ENCODE peak calls at places on chromosome 1, in six cellular contexts. T is SK-N-MC; Q is bronchial epithelial cell; H is central memory CD8-positive, alpha-beta T cell; X is NCI-H1105 treated with DMSO at 0.1 percent for 48 hours; G is cardiac septum. F is an unnamed sample.

GRCh38 chr1:1477206-1477605 is 5.6 kb downstream of the ATAD3B start:
- DNase-seq in Q (no peak), H (no peak), X (no peak), G (no peak), T (no peak), F (no peak)

GRCh38 chr1:50183734-50184133 is 75.0 kb downstream of the ELAVL4 start:
- DNase-seq in X (peak; percentile 16), G (no peak), T (no peak), H (no peak), Q (no peak), F (no peak)

GRCh38 chr1:193181526-193181925 is 4.9 kb downstream of the B3GALT2 start:
- DNase-seq in Q (no peak), G (no peak), T (no peak), H (no peak), X (no peak), F (no peak)

GRCh38 chr1:44212355-44213221 is 683 bp upstream of the DMAP1 start:
- DNase-seq in Q (peak; percentile 47), H (peak; percentile 26), T (no peak), G (no peak), X (no peak), F (no peak)

GRCh38 chr1:230878584-230878975 is 10.3 kb upstream of the C1orf198 start:
- DNase-seq in Q (no peak), H (no peak), T (peak; percentile 64), G (no peak), X (no peak), F (no peak)

GRCh38 chr1:227759345-227760300 is 24.4 kb downstream of the SNAP47 start:
- DNase-seq in T (no peak), Q (peak; percentile 79), G (no peak), X (no peak), H (no peak), F (no peak)

GRCh38 chr1:107590895-107591622 is 373.9 kb downstream of the VAV3 start:
- DNase-seq in H (no peak), G (no peak), Q (no peak), X (no peak), T (no peak), F (no peak)

GRCh38 chr1:18941221-18942141 is 15.0 kb downstream of the IFFO2 start:
- DNase-seq in H (no peak), X (no peak), Q (peak; percentile 84), T (no peak), G (no peak), F (no peak)

GRCh38 chr1:180860535-180860934 is 52.2 kb upstream of the KIAA1614 start:
- DNase-seq in Q (no peak), H (no peak), T (no peak), G (no peak), X (no peak), F (no peak)

GRCh38 chr1:164477336-164477735 is 81.6 kb upstream of the PBX1 start:
- DNase-seq in G (no peak), T (no peak), H (no peak), Q (no peak), X (no peak), F (no peak)

GRCh38 chr1:51237714-51238403 is 1.8 kb downstream of the RNF11 start:
- DNase-seq in G (no peak), T (no peak), H (no peak), X (no peak), Q (peak; percentile 84), F (no peak)

GRCh38 chr1:154808909-154809262 is 61.2 kb downstream of the KCNN3 start:
- DNase-seq in G (peak; percentile 80), T (no peak), X (no peak), H (no peak), Q (no peak), F (no peak)

GRCh38 chr1:81155131-81155530 is 645.6 kb upstream of the ADGRL2 start:
- DNase-seq in Q (no peak), T (no peak), G (no peak), X (no peak), H (no peak), F (no peak)

GRCh38 chr1:54331091-54331772 is 75.0 kb downstream of the SSBP3 start:
- DNase-seq in X (no peak), T (no peak), H (no peak), Q (no peak), G (no peak), F (no peak)

GRCh38 chr1:108316545-108316944 is 72.7 kb upstream of the NBPF4 start:
- DNase-seq in G (no peak), H (no peak), T (no peak), Q (peak; percentile 29), X (no peak), F (no peak)

GRCh38 chr1:9715536-9716226 is 64.2 kb downstream of the PIK3CD start:
- DNase-seq in Q (no peak), H (peak; percentile 56), X (no peak), T (no peak), G (no peak), F (no peak)

GRCh38 chr1:77687519-77687906 is 5.1 kb upstream of the ZZZ3 start:
- DNase-seq in H (no peak), T (no peak), G (no peak), Q (no peak), X (no peak), F (no peak)

GRCh38 chr1:109361649-109362048 is 36.1 kb downstream of the SORT1 start:
- DNase-seq in Q (peak; percentile 31), T (no peak), H (no peak), G (no peak), X (no peak), F (no peak)

GRCh38 chr1:247335871-247336270 is 4.2 kb upstream of the ZNF496 start:
- DNase-seq in G (no peak), Q (no peak), H (no peak), X (no peak), T (peak; percentile 24), F (no peak)

GRCh38 chr1:11059166-11059989 is 440 bp downstream of the SRM start:
- DNase-seq in X (peak; percentile 61), T (no peak), G (no peak), H (no peak), Q (no peak), F (no peak)

GRCh38 chr1:66642992-66643391 is 109.0 kb downstream of the SGIP1 start:
- DNase-seq in T (no peak), X (no peak), Q (peak; percentile 46), G (no peak), H (no peak), F (no peak)

GRCh38 chr1:16348414-16349182 is 3.7 kb downstream of the FBXO42 start:
- DNase-seq in Q (peak; percentile 76), G (no peak), H (no peak), X (no peak), T (no peak), F (no peak)